ENCODE peak calls at places on chromosomes 12 and 14, in nine cellular contexts. H, A, G, F, B, R, N, O and Q are unnamed samples.

GRCh38 chr12:20368653-20369163 is 371 bp downstream of the PDE3A start:
- ATAC-seq in H (peak; percentile 70), A (peak; percentile 84), G (peak; percentile 45), F (no peak), B (peak; percentile 24), R (peak; percentile 55), N (peak; percentile 17), O (no peak), Q (no peak)

GRCh38 chr12:68199127-68199526 is 26.5 kb downstream of the IL26 start:
- ATAC-seq in H (no peak), A (no peak), G (no peak), F (no peak), B (no peak), R (no peak), N (no peak), O (no peak), Q (no peak)

GRCh38 chr12:1668833-1669543 is 21.9 kb upstream of the ADIPOR2 start:
- ATAC-seq in H (peak; percentile 86), A (peak; percentile 75), G (peak; percentile 95), F (peak; percentile 8), B (no peak), R (no peak), N (peak; percentile 99), O (no peak), Q (no peak)

GRCh38 chr12:3743803-3744202 is 9.1 kb downstream of the CRACR2A start:
- ATAC-seq in H (peak; percentile 82), A (peak; percentile 26), G (peak; percentile 93), F (peak; percentile 82), B (no peak), R (no peak), N (peak; percentile 83), O (peak; percentile 92), Q (peak; percentile 81)

GRCh38 chr12:93273834-93274705 is 103.7 kb upstream of the NUDT4 start:
- ATAC-seq in H (no peak), A (no peak), G (no peak), F (no peak), B (no peak), R (no peak), N (no peak), O (no peak), Q (no peak)

GRCh38 chr12:122125452-122126341 is 47.1 kb downstream of the MLXIP start:
- ATAC-seq in H (peak; percentile 6), A (no peak), G (no peak), F (no peak), B (no peak), R (no peak), N (no peak), O (no peak), Q (no peak)

GRCh38 chr14:57754558-57754957 is 111.3 kb downstream of the SLC35F4 start:
- ATAC-seq in H (no peak), A (no peak), G (no peak), F (no peak), B (no peak), R (no peak), N (no peak), O (no peak), Q (no peak)

GRCh38 chr12:25730489-25731349 is 177.6 kb upstream of the LMNTD1 start:
- ATAC-seq in H (no peak), A (no peak), G (no peak), F (no peak), B (no peak), R (no peak), N (no peak), O (no peak), Q (no peak)

GRCh38 chr14:69695664-69696527 is 71.0 kb upstream of the SRSF5 start:
- ATAC-seq in H (peak; percentile 30), A (peak; percentile 47), G (peak; percentile 34), F (no peak), B (peak; percentile 33), R (peak; percentile 46), N (peak; percentile 29), O (peak; percentile 27), Q (peak; percentile 29)

GRCh38 chr12:68831272-68831671 is 23.3 kb downstream of the MDM2 start:
- ATAC-seq in H (no peak), A (peak; percentile 18), G (no peak), F (no peak), B (no peak), R (no peak), N (peak; percentile 24), O (no peak), Q (no peak)

GRCh38 chr12:64595863-64596793 is 14.2 kb upstream of the RASSF3 start:
- ATAC-seq in H (peak; percentile 61), A (peak; percentile 85), G (peak; percentile 69), F (no peak), B (no peak), R (no peak), N (peak; percentile 78), O (no peak), Q (no peak)

GRCh38 chr14:55556929-55557623 is 22.9 kb upstream of the KTN1 start:
- ATAC-seq in H (peak; percentile 96), A (peak; percentile 36), G (peak; percentile 98), F (no peak), B (peak; percentile 64), R (peak; percentile 85), N (peak; percentile 98), O (no peak), Q (no peak)

GRCh38 chr14:30957813-30958370 is 67.6 kb upstream of the AP4S1 start:
- ATAC-seq in H (peak; percentile 35), A (no peak), G (peak; percentile 49), F (no peak), B (peak; percentile 29), R (no peak), N (peak; percentile 41), O (no peak), Q (no peak)

GRCh38 chr12:60921541-60921940 is 1325.7 kb downstream of the SLC16A7 start:
- ATAC-seq in H (no peak), A (no peak), G (no peak), F (no peak), B (no peak), R (no peak), N (no peak), O (no peak), Q (no peak)

GRCh38 chr14:63295231-63295685 is 23.5 kb downstream of the GPHB5 start:
- ATAC-seq in H (no peak), A (no peak), G (no peak), F (peak; percentile 40), B (no peak), R (no peak), N (no peak), O (no peak), Q (peak; percentile 7)

GRCh38 chr12:47094804-47095203 is 15.0 kb upstream of the AMIGO2 start:
- ATAC-seq in H (no peak), A (no peak), G (no peak), F (no peak), B (no peak), R (no peak), N (no peak), O (no peak), Q (no peak)

GRCh38 chr12:100279612-100280244 is 12.8 kb downstream of the SCYL2 start:
- ATAC-seq in H (no peak), A (no peak), G (no peak), F (no peak), B (peak; percentile 67), R (peak; percentile 68), N (no peak), O (no peak), Q (no peak)

GRCh38 chr12:109069307-109070231 is 17.2 kb downstream of the USP30 start:
- ATAC-seq in H (no peak), A (no peak), G (peak; percentile 29), F (no peak), B (peak; percentile 88), R (no peak), N (no peak), O (no peak), Q (no peak)

GRCh38 chr12:123512838-123513665 is 20.5 kb downstream of the RILPL1 start:
- ATAC-seq in H (peak; percentile 35), A (no peak), G (peak; percentile 32), F (peak; percentile 35), B (no peak), R (no peak), N (peak; percentile 49), O (no peak), Q (no peak)

GRCh38 chr12:88855301-88855700 is 275.0 kb upstream of the KITLG start:
- ATAC-seq in H (no peak), A (no peak), G (no peak), F (no peak), B (no peak), R (peak; percentile 47), N (no peak), O (no peak), Q (no peak)

GRCh38 chr12:2624543-2625266 is 170.1 kb upstream of the FKBP4 start:
- ATAC-seq in H (no peak), A (no peak), G (no peak), F (no peak), B (no peak), R (peak; percentile 68), N (no peak), O (no peak), Q (no peak)

GRCh38 chr12:46179693-46180452 is 89.0 kb downstream of the SLC38A1 start:
- ATAC-seq in H (no peak), A (no peak), G (no peak), F (no peak), B (peak; percentile 92), R (no peak), N (no peak), O (peak; percentile 29), Q (no peak)

GRCh38 chr12:89593233-89593632 is 67.4 kb upstream of the POC1B start:
- ATAC-seq in H (no peak), A (no peak), G (no peak), F (no peak), B (no peak), R (no peak), N (no peak), O (no peak), Q (no peak)

GRCh38 chr14:96821501-96821900 is 24.3 kb downstream of the VRK1 start:
- ATAC-seq in H (no peak), A (no peak), G (no peak), F (no peak), B (no peak), R (no peak), N (no peak), O (no peak), Q (no peak)

GRCh38 chr14:21475767-21476525 is 813 bp downstream of the RAB2B start:
- ATAC-seq in H (peak; percentile 14), A (no peak), G (no peak), F (no peak), B (peak; percentile 45), R (no peak), N (no peak), O (no peak), Q (peak; percentile 0)

GRCh38 chr12:120115692-120116442 is 686 bp downstream of the RAB35 start:
- ATAC-seq in H (no peak), A (no peak), G (no peak), F (no peak), B (peak; percentile 7), R (peak; percentile 7), N (no peak), O (peak; percentile 8), Q (peak; percentile 6)

GRCh38 chr14:35277179-35277578 is 15.0 kb upstream of the PSMA6 start:
- ATAC-seq in H (no peak), A (no peak), G (no peak), F (no peak), B (no peak), R (no peak), N (no peak), O (no peak), Q (no peak)

GRCh38 chr12:2129076-2129475 is 76.3 kb downstream of the CACNA1C start:
- ATAC-seq in H (no peak), A (no peak), G (no peak), F (no peak), B (no peak), R (peak; percentile 63), N (no peak), O (no peak), Q (no peak)

GRCh38 chr14:76753799-76754198 is 7.5 kb upstream of the VASH1 start:
- ATAC-seq in H (peak; percentile 45), A (no peak), G (no peak), F (no peak), B (no peak), R (no peak), N (peak; percentile 75), O (no peak), Q (no peak)

GRCh38 chr14:64844993-64845536 is 34.6 kb downstream of the SPTB start:
- ATAC-seq in H (no peak), A (no peak), G (no peak), F (no peak), B (no peak), R (no peak), N (peak; percentile 12), O (no peak), Q (no peak)

GRCh38 chr14:75539562-75540478 is 17.6 kb downstream of the BATF start:
- ATAC-seq in H (no peak), A (no peak), G (no peak), F (no peak), B (no peak), R (no peak), N (no peak), O (peak; percentile 43), Q (peak; percentile 50)